ENCODE peak calls at places on chromosome 3, in four cellular contexts. M is K562, Y is SK-N-SH, U is H1. I is an unnamed sample.

GRCh38 chr3:133964547-133964946 is 65.2 kb downstream of the SLCO2A1 start:
- DNase-seq in M (no peak), Y (no peak), U (no peak), I (peak)

GRCh38 chr3:126714296-126714900 is 10.4 kb downstream of the CHCHD6 start:
- DNase-seq in M (no peak), Y (peak), U (no peak), I (no peak)

GRCh38 chr3:15769256-15769915 is 28.4 kb downstream of the ANKRD28 start:
- DNase-seq in M (no peak), Y (no peak), U (no peak), I (no peak)

GRCh38 chr3:47416041-47416440 is 35.2 kb downstream of the PTPN23 start:
- DNase-seq in M (no peak), Y (no peak), U (no peak), I (peak)

GRCh38 chr3:17640466-17640865 is 102.0 kb downstream of the TBC1D5 start:
- DNase-seq in M (no peak), Y (no peak), U (no peak), I (no peak)

GRCh38 chr3:138206196-138206595 is 19.1 kb downstream of the ARMC8 start:
- DNase-seq in M (no peak), Y (no peak), U (no peak), I (no peak)

GRCh38 chr3:152200476-152201422 is 68.0 kb upstream of the MBNL1 start:
- DNase-seq in M (peak), Y (no peak), U (no peak), I (no peak)

GRCh38 chr3:111252795-111253194 is 181.2 kb downstream of the NECTIN3 start:
- DNase-seq in M (no peak), Y (peak), U (no peak), I (no peak)

GRCh38 chr3:126156468-126156867 is 23.9 kb downstream of the ALDH1L1 start:
- DNase-seq in M (peak), Y (peak), U (peak), I (no peak)

GRCh38 chr3:194481103-194481502 is 5.7 kb downstream of the ATP13A3 start:
- DNase-seq in M (no peak), Y (no peak), U (no peak), I (no peak)

GRCh38 chr3:146250449-146251382 is at the start of gene PLSCR4:
- DNase-seq in M (peak), Y (peak), U (peak), I (peak)

GRCh38 chr3:107366766-107367165 is 10.5 kb upstream of the CCDC54 start:
- DNase-seq in M (peak), Y (no peak), U (no peak), I (peak)
- TF ChIP-seq TEAD4 in M (no peak), Y (no peak), U (no peak), I (no peak)

DNA sequence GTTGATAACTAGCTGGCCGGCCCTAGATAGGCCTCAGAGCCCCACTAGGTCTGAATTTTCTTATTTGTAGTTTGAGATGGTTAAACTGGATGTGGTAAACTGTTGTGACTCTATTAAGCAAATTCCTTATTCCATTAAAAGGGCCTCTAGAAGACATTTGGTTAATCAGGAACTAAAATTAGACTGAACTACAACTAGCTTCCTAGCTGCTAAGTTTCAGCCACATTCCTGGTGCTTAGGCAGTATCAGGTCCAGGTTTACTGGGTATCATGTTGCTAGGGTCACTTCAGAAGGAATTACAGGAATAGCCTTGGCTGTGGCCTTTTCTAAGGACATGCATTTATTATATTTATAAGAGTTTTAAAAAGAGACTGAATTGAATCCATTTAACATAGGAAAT is 136.3 kb downstream of the PLD1 start:
- DNase-seq in M (no peak), Y (no peak), U (no peak), I (no peak)
- TF ChIP-seq TEAD4 in M (no peak), Y (no peak), U (no peak), I (no peak)

DNA sequence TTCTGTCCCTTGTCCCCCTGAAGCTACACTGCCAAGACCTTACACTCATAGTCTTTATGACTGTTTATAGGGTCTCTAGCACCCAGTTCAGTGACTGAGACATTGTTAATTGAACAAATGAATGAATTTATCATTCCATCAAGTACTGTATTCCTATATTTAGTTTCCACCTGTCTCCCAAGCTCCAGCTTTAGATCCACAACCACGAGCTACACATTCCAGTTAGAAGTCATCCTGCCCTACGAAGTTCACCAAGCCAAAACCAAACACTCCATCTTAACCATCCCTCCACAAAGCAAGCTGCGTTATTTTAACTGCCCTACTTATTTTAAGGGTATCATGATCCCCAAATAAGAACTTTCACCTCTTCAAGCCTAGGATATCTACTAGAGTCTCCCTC is 31.3 kb downstream of the TNIK start:
- DNase-seq in M (no peak), Y (no peak), U (no peak), I (no peak)
- TF ChIP-seq TEAD4 in M (no peak), Y (no peak), U (no peak), I (no peak)

GRCh38 chr3:124824286-124824915 is 62.8 kb downstream of the ITGB5 start:
- DNase-seq in M (no peak), Y (no peak), U (no peak), I (no peak)

GRCh38 chr3:124818398-124819150 is 68.6 kb downstream of the ITGB5 start:
- DNase-seq in M (no peak), Y (no peak), U (no peak), I (no peak)

GRCh38 chr3:124823648-124824047 is 63.5 kb downstream of the ITGB5 start:
- DNase-seq in M (no peak), Y (no peak), U (no peak), I (no peak)

GRCh38 chr3:124817079-124817478 is 70.1 kb downstream of the ITGB5 start:
- DNase-seq in M (no peak), Y (no peak), U (no peak), I (no peak)

GRCh38 chr3:124821356-124821755 is 65.8 kb downstream of the ITGB5 start:
- DNase-seq in M (no peak), Y (no peak), U (no peak), I (no peak)
- TF ChIP-seq TEAD4 in M (no peak), Y (no peak), U (no peak), I (no peak)

GRCh38 chr3:187042062-187042745 is 97.1 kb downstream of the RPL39L start:
- DNase-seq in M (no peak), Y (no peak), U (no peak), I (no peak)

GRCh38 chr3:187040637-187041361 is 98.5 kb downstream of the RPL39L start:
- DNase-seq in M (peak), Y (no peak), U (no peak), I (no peak)

GRCh38 chr3:187042874-187043458 is 96.3 kb downstream of the RPL39L start:
- DNase-seq in M (no peak), Y (no peak), U (no peak), I (no peak)

GRCh38 chr3:187039723-187040414 is 99.4 kb downstream of the RPL39L start:
- DNase-seq in M (no peak), Y (no peak), U (no peak), I (no peak)

GRCh38 chr3:187041362-187042061 is 97.8 kb downstream of the RPL39L start:
- DNase-seq in M (peak), Y (no peak), U (no peak), I (no peak)
- TF ChIP-seq TEAD4 in M (peak), Y (no peak), U (no peak), I (no peak)

DNA sequence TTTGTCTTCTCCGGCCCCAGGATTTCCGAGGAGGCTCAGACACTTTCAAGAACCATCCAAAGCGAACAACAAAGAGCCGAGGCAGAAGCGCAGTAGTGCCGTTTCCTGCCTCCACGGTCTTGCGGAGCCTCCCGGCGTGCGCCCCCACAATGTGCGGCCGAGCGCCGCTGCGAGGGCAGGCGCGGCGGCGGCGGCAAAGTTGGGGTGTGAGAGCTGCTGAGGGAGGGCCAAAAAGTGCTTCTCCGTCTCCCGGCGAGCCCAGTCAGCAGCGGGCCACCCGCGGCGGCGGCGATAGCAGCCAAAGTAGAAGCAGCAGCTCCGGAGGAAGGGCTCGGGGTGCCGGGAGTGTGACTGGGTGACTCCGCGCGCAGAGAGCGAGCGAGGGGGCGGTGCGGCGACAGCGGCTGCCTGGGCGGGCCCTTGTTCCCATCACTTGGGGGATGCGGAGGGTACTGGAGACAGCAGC is 749.1 kb downstream of the ROBO1 start:
- DNase-seq in M (peak), Y (peak), U (peak), I (peak)
- TF ChIP-seq TEAD4 in M (no peak), Y (peak), U (no peak), I (no peak)

I was measured in WTC11.